ENCODE peak calls at places on chromosomes 3 and 15, in six cellular contexts. One of them, this sample, is unnamed.

GRCh38 chr15:67547836-67548531 is 5.5 kb downstream of the MAP2K5 start:
- DNase-seq in brain microvascular endothelial cell: peak; percentile 34
- DNase-seq in uterus: no peak
- DNase-seq in neuronal stem cell: no peak
- DNase-seq in CD8-positive, alpha-beta memory T cell: no peak
- DNase-seq in hepatocyte: no peak
- DNase-seq in this sample: no peak

GRCh38 chr15:79455943-79456342 is 23.8 kb downstream of the MINAR1 start:
- DNase-seq in CD8-positive, alpha-beta memory T cell: no peak
- DNase-seq in uterus: no peak
- DNase-seq in hepatocyte: no peak
- DNase-seq in neuronal stem cell: no peak
- DNase-seq in brain microvascular endothelial cell: no peak
- DNase-seq in this sample: no peak

GRCh38 chr15:99253381-99254090 is 2.3 kb downstream of the LRRC28 start:
- DNase-seq in hepatocyte: no peak
- DNase-seq in uterus: no peak
- DNase-seq in neuronal stem cell: no peak
- DNase-seq in CD8-positive, alpha-beta memory T cell: no peak
- DNase-seq in brain microvascular endothelial cell: peak; percentile 61
- DNase-seq in this sample: peak; percentile 31

GRCh38 chr3:116767726-116768125 is 58.1 kb downstream of the TUSC7 start:
- DNase-seq in uterus: no peak
- DNase-seq in brain microvascular endothelial cell: no peak
- DNase-seq in hepatocyte: no peak
- DNase-seq in neuronal stem cell: no peak
- DNase-seq in CD8-positive, alpha-beta memory T cell: no peak
- DNase-seq in this sample: no peak

GRCh38 chr3:74546426-74546825 is 68.0 kb downstream of the CNTN3 start:
- DNase-seq in neuronal stem cell: no peak
- DNase-seq in uterus: no peak
- DNase-seq in CD8-positive, alpha-beta memory T cell: no peak
- DNase-seq in hepatocyte: no peak
- DNase-seq in brain microvascular endothelial cell: no peak
- DNase-seq in this sample: no peak

GRCh38 chr15:85750807-85751730 is 43.7 kb downstream of the KLHL25 start:
- DNase-seq in neuronal stem cell: no peak
- DNase-seq in hepatocyte: no peak
- DNase-seq in CD8-positive, alpha-beta memory T cell: peak; percentile 10
- DNase-seq in brain microvascular endothelial cell: no peak
- DNase-seq in uterus: peak; percentile 60
- DNase-seq in this sample: no peak

GRCh38 chr3:125150525-125151436 is 61.8 kb downstream of the SLC12A8 start:
- DNase-seq in CD8-positive, alpha-beta memory T cell: no peak
- DNase-seq in neuronal stem cell: no peak
- DNase-seq in brain microvascular endothelial cell: peak; percentile 60
- DNase-seq in uterus: no peak
- DNase-seq in hepatocyte: peak; percentile 50
- DNase-seq in this sample: peak; percentile 62

GRCh38 chr3:84292113-84292512 is 666.7 kb upstream of the CADM2 start:
- DNase-seq in neuronal stem cell: no peak
- DNase-seq in CD8-positive, alpha-beta memory T cell: no peak
- DNase-seq in hepatocyte: no peak
- DNase-seq in brain microvascular endothelial cell: no peak
- DNase-seq in uterus: no peak
- DNase-seq in this sample: no peak

GRCh38 chr3:193585530-193585929 is 7.5 kb upstream of the OPA1 start:
- DNase-seq in brain microvascular endothelial cell: no peak
- DNase-seq in hepatocyte: no peak
- DNase-seq in uterus: no peak
- DNase-seq in CD8-positive, alpha-beta memory T cell: no peak
- DNase-seq in neuronal stem cell: no peak
- DNase-seq in this sample: no peak

GRCh38 chr3:38648659-38649499 is 608 bp downstream of the SCN5A start:
- DNase-seq in CD8-positive, alpha-beta memory T cell: no peak
- DNase-seq in uterus: no peak
- DNase-seq in hepatocyte: no peak
- DNase-seq in neuronal stem cell: no peak
- DNase-seq in brain microvascular endothelial cell: no peak
- DNase-seq in this sample: no peak

GRCh38 chr3:38646630-38647029 is 2.9 kb downstream of the SCN5A start:
- DNase-seq in CD8-positive, alpha-beta memory T cell: no peak
- DNase-seq in neuronal stem cell: no peak
- DNase-seq in hepatocyte: peak; percentile 51
- DNase-seq in uterus: no peak
- DNase-seq in brain microvascular endothelial cell: no peak
- DNase-seq in this sample: no peak

GRCh38 chr3:38648024-38648658 is 1.3 kb downstream of the SCN5A start:
- DNase-seq in brain microvascular endothelial cell: no peak
- DNase-seq in hepatocyte: no peak
- DNase-seq in neuronal stem cell: no peak
- DNase-seq in uterus: no peak
- DNase-seq in CD8-positive, alpha-beta memory T cell: no peak
- DNase-seq in this sample: no peak

GRCh38 chr3:38646062-38646461 is 3.4 kb downstream of the SCN5A start:
- DNase-seq in uterus: no peak
- DNase-seq in brain microvascular endothelial cell: no peak
- DNase-seq in CD8-positive, alpha-beta memory T cell: no peak
- DNase-seq in neuronal stem cell: no peak
- DNase-seq in hepatocyte: no peak
- DNase-seq in this sample: no peak

DNA sequence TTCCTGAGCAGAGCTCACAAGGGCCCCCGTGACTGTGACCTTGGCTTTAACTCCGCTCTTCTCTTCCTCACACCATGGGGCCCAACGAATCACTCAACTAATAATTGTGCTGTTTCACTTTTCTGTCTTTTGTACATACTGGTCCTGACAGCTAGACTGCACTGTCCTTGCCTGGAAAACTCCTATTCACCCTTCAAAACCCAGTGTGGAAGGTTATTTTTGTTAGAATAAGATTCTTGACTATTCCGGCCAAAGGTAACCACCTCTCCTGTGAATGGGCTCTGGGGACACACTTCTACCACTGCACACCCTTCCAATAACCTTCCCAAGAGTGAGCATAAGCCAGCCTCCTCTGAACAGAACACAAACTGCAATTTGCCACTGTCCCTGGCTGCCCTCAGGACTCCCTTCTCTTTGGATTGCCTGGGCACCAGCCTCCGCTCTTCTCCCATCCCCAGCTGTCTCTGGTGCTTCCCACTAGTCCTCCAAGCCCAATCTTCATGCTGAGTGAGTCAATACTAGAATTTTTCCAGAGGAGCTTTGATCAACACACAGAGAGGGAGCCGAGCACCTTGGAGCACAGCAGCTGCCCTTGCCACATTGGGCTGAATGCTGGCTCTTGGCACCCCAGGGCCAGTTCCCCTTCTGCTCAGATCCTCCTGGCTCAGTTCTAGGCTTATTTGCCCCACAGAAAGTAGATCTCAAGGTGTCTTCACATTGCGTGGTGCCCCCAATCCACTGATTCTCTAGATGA is 2.1 kb downstream of the SCN5A start:
- DNase-seq in neuronal stem cell: no peak
- DNase-seq in uterus: no peak
- DNase-seq in CD8-positive, alpha-beta memory T cell: no peak
- DNase-seq in brain microvascular endothelial cell: no peak
- DNase-seq in hepatocyte: no peak
- DNase-seq in this sample: no peak
- H3K4me3 ChIP-seq in neuronal stem cell: no peak overlapping the region
- H3K4me3 ChIP-seq in uterus: no peak overlapping the region
- H3K4me3 ChIP-seq in CD8-positive, alpha-beta memory T cell: no peak overlapping the region
- H3K4me3 ChIP-seq in brain microvascular endothelial cell: no peak overlapping the region
- H3K4me3 ChIP-seq in hepatocyte: no peak overlapping the region
- H3K4me3 ChIP-seq in this sample: no peak overlapping the region

DNA sequence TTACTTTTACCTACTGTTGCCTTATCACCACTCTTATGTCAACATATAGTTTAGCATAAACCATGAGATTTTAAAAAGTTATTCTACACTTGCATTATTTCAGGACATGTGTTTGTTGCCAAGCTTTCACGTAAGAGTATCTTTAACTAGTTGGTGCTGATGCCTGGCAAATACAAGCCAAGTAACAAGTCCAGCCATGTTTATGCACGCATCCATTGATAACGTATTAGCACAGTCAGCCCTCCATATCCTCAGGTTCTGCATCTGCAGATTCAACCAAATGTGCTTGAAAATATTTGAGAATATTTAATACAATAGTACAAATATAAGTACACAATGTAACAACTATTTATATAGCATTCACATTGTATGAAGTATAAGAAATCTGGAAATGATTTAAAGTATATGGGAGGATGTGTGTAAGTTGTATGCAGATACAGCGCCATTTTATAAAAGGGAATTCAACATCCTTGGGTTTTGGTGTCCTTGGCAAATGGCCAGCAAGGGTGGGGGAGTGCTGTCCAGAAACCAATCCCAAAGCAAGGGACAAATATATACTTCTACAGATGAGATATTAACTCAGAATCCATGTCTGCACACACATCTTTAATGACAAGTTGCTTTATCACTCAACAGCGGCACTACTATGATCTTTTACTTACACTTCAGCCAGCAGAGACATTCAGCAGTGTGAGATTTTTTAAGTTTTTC is 8.7 kb upstream of the SETD5 start:
- DNase-seq in uterus: no peak
- DNase-seq in CD8-positive, alpha-beta memory T cell: no peak
- DNase-seq in brain microvascular endothelial cell: no peak
- DNase-seq in hepatocyte: no peak
- DNase-seq in neuronal stem cell: no peak
- DNase-seq in this sample: no peak
- H3K36me3 ChIP-seq in uterus: no peaks in the 10 kb centered on the region
- H3K36me3 ChIP-seq in CD8-positive, alpha-beta memory T cell: peaks cover 67% of the 10 kb centered on the region
- H3K36me3 ChIP-seq in brain microvascular endothelial cell: peaks cover 77% of the 10 kb centered on the region
- H3K36me3 ChIP-seq in hepatocyte: no peaks in the 10 kb centered on the region
- H3K36me3 ChIP-seq in neuronal stem cell: peaks cover 35% of the 10 kb centered on the region
- H3K36me3 ChIP-seq in this sample: peaks cover 91% of the 10 kb centered on the region

DNA sequence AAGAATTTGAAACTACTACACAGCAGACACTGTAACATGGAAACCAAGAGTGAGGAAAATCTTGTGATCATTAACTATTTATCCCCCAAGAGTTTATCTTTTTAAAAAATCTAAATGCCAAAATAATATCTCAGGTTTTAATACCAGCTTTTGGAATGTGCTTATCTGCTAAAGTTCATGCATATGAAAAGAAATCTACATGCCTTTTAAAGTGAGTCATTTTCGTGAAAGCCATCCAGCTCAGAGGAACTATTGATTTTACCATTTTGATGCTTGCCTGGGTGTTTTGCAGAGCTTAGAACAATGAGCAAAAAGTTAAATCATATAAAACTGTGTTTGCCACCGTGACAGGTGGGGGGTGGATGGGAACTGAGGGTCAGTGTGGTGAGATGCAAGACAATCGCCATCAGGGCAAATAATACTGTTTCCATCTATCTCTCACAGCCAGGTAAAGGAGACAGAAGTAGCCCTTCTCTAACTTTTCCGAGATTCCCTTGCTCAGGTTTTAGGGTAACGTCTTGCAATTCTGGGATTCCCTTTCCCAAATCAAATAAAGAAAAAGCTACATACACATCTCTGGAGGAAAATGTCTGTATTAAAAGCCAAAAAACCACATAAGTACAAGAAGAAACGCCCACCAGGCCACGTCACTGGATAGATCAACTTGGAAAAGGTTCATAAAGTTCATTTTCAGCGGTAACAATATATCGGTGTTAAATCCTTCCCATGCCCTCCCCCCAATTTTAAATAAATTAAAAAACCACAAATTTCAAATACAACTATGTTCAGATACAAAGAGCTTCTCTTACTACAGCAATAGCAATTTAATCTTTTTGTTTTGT is 2.0 kb downstream of the TMEM158 start:
- DNase-seq in neuronal stem cell: no peak
- DNase-seq in hepatocyte: no peak
- DNase-seq in CD8-positive, alpha-beta memory T cell: no peak
- DNase-seq in brain microvascular endothelial cell: peak; percentile 30
- DNase-seq in uterus: no peak
- DNase-seq in this sample: no peak
- H3K4me3 ChIP-seq in neuronal stem cell: peak overlapping the region; percentile 57
- H3K4me3 ChIP-seq in hepatocyte: peak overlapping the region; percentile 55
- H3K4me3 ChIP-seq in CD8-positive, alpha-beta memory T cell: no peak overlapping the region
- H3K4me3 ChIP-seq in brain microvascular endothelial cell: peak overlapping the region; percentile 66
- H3K4me3 ChIP-seq in uterus: peak overlapping the region; percentile 50
- H3K4me3 ChIP-seq in this sample: peak overlapping the region; percentile 67

GRCh38 chr15:37094542-37095196 is 5.7 kb downstream of the MEIS2 start:
- DNase-seq in neuronal stem cell: peak; percentile 30
- DNase-seq in uterus: peak; percentile 30
- DNase-seq in hepatocyte: peak; percentile 5
- DNase-seq in CD8-positive, alpha-beta memory T cell: no peak
- DNase-seq in brain microvascular endothelial cell: no peak
- DNase-seq in this sample: no peak

GRCh38 chr15:37095197-37095992 is 5.0 kb downstream of the MEIS2 start:
- DNase-seq in hepatocyte: peak; percentile 20
- DNase-seq in uterus: peak; percentile 25
- DNase-seq in CD8-positive, alpha-beta memory T cell: no peak
- DNase-seq in brain microvascular endothelial cell: no peak
- DNase-seq in neuronal stem cell: peak; percentile 43
- DNase-seq in this sample: no peak

GRCh38 chr15:37090543-37091175 is 9.7 kb downstream of the MEIS2 start:
- DNase-seq in hepatocyte: no peak
- DNase-seq in brain microvascular endothelial cell: no peak
- DNase-seq in CD8-positive, alpha-beta memory T cell: no peak
- DNase-seq in uterus: no peak
- DNase-seq in neuronal stem cell: no peak
- DNase-seq in this sample: no peak

GRCh38 chr15:37095993-37096877 is 4.1 kb downstream of the MEIS2 start:
- DNase-seq in neuronal stem cell: peak; percentile 17
- DNase-seq in brain microvascular endothelial cell: no peak
- DNase-seq in hepatocyte: peak; percentile 24
- DNase-seq in uterus: peak; percentile 37
- DNase-seq in CD8-positive, alpha-beta memory T cell: no peak
- DNase-seq in this sample: no peak

DNA sequence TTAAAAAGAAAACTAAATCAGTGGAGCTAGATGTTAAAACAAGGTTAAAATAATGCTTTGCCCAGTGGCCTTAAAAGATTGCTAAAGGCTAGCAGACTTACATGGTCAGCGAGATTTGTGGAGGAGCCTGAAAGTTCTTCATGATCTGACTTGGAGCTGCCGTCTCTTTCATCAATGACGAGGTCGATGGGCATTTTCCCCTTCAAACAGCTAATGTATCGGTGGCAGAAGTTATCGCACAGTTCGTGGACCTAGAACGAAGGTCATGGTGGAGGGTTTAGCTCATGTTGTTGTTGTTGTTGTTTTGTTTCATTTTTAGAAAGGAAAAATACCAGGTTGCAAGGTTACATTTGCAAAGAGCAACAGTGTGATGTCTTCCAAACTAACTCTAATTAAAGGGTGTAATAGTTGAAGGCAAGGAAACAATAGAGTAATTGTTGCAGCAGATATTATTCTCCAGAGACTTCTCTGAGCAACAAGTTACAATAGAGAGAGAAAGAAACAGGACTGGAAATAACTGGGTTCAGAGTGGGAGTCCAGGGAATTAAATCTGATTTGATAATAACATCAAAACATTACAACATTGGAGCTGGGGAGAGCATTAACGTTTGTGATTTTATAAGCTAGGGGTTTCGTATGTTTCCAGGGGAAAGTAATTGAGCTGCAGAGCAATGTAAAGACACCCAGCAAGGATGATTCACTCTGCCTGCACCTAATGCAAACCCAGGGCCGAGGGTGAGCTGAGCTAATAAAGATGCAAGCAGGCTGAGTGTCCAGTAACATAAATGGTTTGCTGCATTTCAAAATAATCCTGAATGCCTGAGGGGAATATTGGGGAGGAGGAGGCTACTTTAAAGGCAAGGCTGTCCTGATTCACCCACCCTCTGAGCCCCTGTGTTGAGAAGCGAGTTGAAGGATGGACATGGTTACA is 6.6 kb downstream of the MEIS2 start:
- DNase-seq in uterus: peak; percentile 41
- DNase-seq in hepatocyte: peak; percentile 42
- DNase-seq in neuronal stem cell: no peak
- DNase-seq in CD8-positive, alpha-beta memory T cell: no peak
- DNase-seq in brain microvascular endothelial cell: no peak
- DNase-seq in this sample: no peak
- H3K36me3 ChIP-seq in uterus: no peaks in the 10 kb centered on the region
- H3K36me3 ChIP-seq in hepatocyte: no peaks in the 10 kb centered on the region
- H3K36me3 ChIP-seq in neuronal stem cell: peaks cover 9% of the 10 kb centered on the region
- H3K36me3 ChIP-seq in CD8-positive, alpha-beta memory T cell: no peaks in the 10 kb centered on the region
- H3K36me3 ChIP-seq in brain microvascular endothelial cell: peaks cover 10% of the 10 kb centered on the region
- H3K36me3 ChIP-seq in this sample: peaks cover 31% of the 10 kb centered on the region

This sample was measured in SJCRH30.